ENCODE peak calls at places on chromosomes 2 and 18, in nine cellular contexts. Y is stomach; U is stimulated activated CD4-positive, alpha-beta T cell treated with anti-CD3 and anti-CD28 coated beads, Interleukin-4, amount 100 ng/mL, for 1 hour; X is NCI-H146; E is right cardiac atrium; T is activated naive CD8-positive, alpha-beta T cell treated with anti-CD3 and anti-CD28 coated beads for 36 hours; S is skeletal muscle cell; G is HTR-8/SVneo; Q is activated CD4-positive, alpha-beta T cell treated with anti-CD3 and anti-CD28 coated beads, Interleukin-2, amount 50 U/mL, for 48 hours. L is an unnamed sample.

GRCh38 chr2:98795903-98796676 is 65.2 kb upstream of the MGAT4A start:
- DNase-seq in X (no peak), E (no peak), Y (no peak), Q (no peak), T (no peak), S (no peak), U (no peak), G (no peak), L (no peak)

GRCh38 chr2:225040862-225041209 is 1.4 kb downstream of the DOCK10 start:
- DNase-seq in E (no peak), Q (peak; percentile 58), T (peak; percentile 58), Y (no peak), S (no peak), U (peak; percentile 51), X (no peak), G (no peak), L (no peak)

GRCh38 chr2:166373951-166374350 is 1.8 kb downstream of the SCN9A start:
- DNase-seq in Y (no peak), G (peak; percentile 45), U (no peak), E (no peak), Q (peak; percentile 4), X (peak; percentile 89), T (peak; percentile 0), S (peak; percentile 80), L (no peak)

GRCh38 chr2:129935118-129935517 is 44.3 kb upstream of the RAB6C start:
- DNase-seq in X (no peak), U (no peak), S (no peak), G (no peak), T (no peak), Q (no peak), Y (no peak), E (no peak), L (no peak)

GRCh38 chr2:238945433-238946150 is 97.7 kb downstream of the TWIST2 start:
- DNase-seq in Y (peak; percentile 43), X (no peak), Q (peak; percentile 11), S (no peak), U (no peak), E (peak; percentile 91), G (peak; percentile 51), T (no peak), L (peak; percentile 64)

GRCh38 chr18:2410688-2411087 is 160.6 kb downstream of the METTL4 start:
- DNase-seq in U (no peak), Q (no peak), S (no peak), G (no peak), Y (no peak), X (no peak), E (no peak), T (no peak), L (no peak)

GRCh38 chr2:181240844-181241243 is 216.3 kb upstream of the ITGA4 start:
- DNase-seq in Y (no peak), X (no peak), E (no peak), Q (no peak), S (no peak), U (no peak), G (no peak), T (no peak), L (no peak)

GRCh38 chr18:13386891-13387801 is 168.6 kb downstream of the LDLRAD4 start:
- DNase-seq in E (peak; percentile 59), T (no peak), U (no peak), Q (no peak), Y (no peak), X (no peak), G (no peak), S (no peak), L (no peak)

GRCh38 chr2:106885981-106886915 is at the start of gene ST6GAL2:
- DNase-seq in Y (no peak), Q (no peak), G (no peak), S (no peak), X (peak; percentile 40), T (peak; percentile 6), U (no peak), E (peak; percentile 54), L (peak; percentile 14)

L was measured in heart right ventricle.